ENCODE peak calls at places on chromosomes 1 and 21, in nine cellular contexts. N is NCI-H1694 treated with DMSO at 0.1 percent for 48 hours, C is ovary, Q is prostate gland, K is NCI-H524 treated with DMSO at 0.1 percent for 48 hours, I is lower lobe of right lung, W is EH, H is omental fat pad, V is GM04504. S is an unnamed sample.

GRCh38 chr1:107232421-107232820 is 91.6 kb downstream of the NTNG1 start:
- DNase-seq in N (no peak), C (no peak), Q (no peak), K (no peak), I (no peak), W (no peak), H (no peak), V (no peak), S (no peak)

GRCh38 chr1:91282695-91283420 is 121.8 kb downstream of the HFM1 start:
- DNase-seq in N (peak), C (peak), Q (peak), K (no peak), I (no peak), W (peak), H (peak), V (peak), S (peak)

GRCh38 chr1:89757532-89757931 is 63.3 kb upstream of the LRRC8D start:
- DNase-seq in N (no peak), C (no peak), Q (no peak), K (no peak), I (peak), W (peak), H (no peak), V (no peak), S (no peak)

GRCh38 chr1:42934541-42935312 is 23.9 kb downstream of the SLC2A1 start:
- DNase-seq in N (no peak), C (peak), Q (no peak), K (no peak), I (no peak), W (no peak), H (no peak), V (no peak), S (no peak)

GRCh38 chr1:43651188-43651587 is 1.2 kb downstream of the KDM4A start:
- DNase-seq in N (no peak), C (no peak), Q (no peak), K (no peak), I (no peak), W (no peak), H (no peak), V (no peak), S (no peak)

GRCh38 chr1:21304488-21304887 is 14.2 kb upstream of the ECE1 start:
- DNase-seq in N (peak), C (no peak), Q (no peak), K (no peak), I (no peak), W (no peak), H (no peak), V (no peak), S (no peak)

GRCh38 chr1:67561704-67562113 is 123.3 kb upstream of the GADD45A start:
- DNase-seq in N (peak), C (peak), Q (peak), K (no peak), I (peak), W (peak), H (peak), V (peak), S (peak)

GRCh38 chr1:205441716-205442050 is 14.2 kb downstream of the BLACAT1 start:
- DNase-seq in N (no peak), C (no peak), Q (no peak), K (no peak), I (no peak), W (no peak), H (no peak), V (no peak), S (no peak)

GRCh38 chr1:21153336-21153735 is 23.4 kb downstream of the EIF4G3 start:
- DNase-seq in N (no peak), C (no peak), Q (no peak), K (no peak), I (no peak), W (no peak), H (no peak), V (no peak), S (no peak)

GRCh38 chr1:202806845-202807366 is 1.3 kb downstream of the KDM5B start:
- DNase-seq in N (no peak), C (peak), Q (peak), K (no peak), I (no peak), W (peak), H (no peak), V (no peak), S (no peak)

GRCh38 chr1:46719689-46720088 is 775 bp upstream of the EFCAB14 start:
- DNase-seq in N (no peak), C (no peak), Q (peak), K (no peak), I (peak), W (no peak), H (no peak), V (no peak), S (no peak)

GRCh38 chr1:180250499-180250770 is 20.4 kb downstream of the LHX4 start:
- DNase-seq in N (no peak), C (no peak), Q (no peak), K (no peak), I (no peak), W (no peak), H (no peak), V (no peak), S (no peak)

GRCh38 chr1:153174624-153175023 is 23.9 kb upstream of the SPRR2G start:
- DNase-seq in N (no peak), C (no peak), Q (no peak), K (no peak), I (no peak), W (no peak), H (no peak), V (no peak), S (no peak)

GRCh38 chr1:186207401-186208085 is 167.5 kb downstream of the TPR start:
- DNase-seq in N (no peak), C (no peak), Q (no peak), K (no peak), I (no peak), W (peak), H (no peak), V (no peak), S (no peak)

GRCh38 chr1:154861607-154862094 is 8.4 kb downstream of the KCNN3 start:
- DNase-seq in N (no peak), C (no peak), Q (no peak), K (no peak), I (no peak), W (peak), H (no peak), V (no peak), S (no peak)

GRCh38 chr1:36154765-36155559 is 998 bp upstream of the MAP7D1 start:
- DNase-seq in N (no peak), C (no peak), Q (no peak), K (no peak), I (no peak), W (no peak), H (no peak), V (no peak), S (no peak)

GRCh38 chr1:242199861-242200458 is 201.1 kb upstream of the MAP1LC3C start:
- DNase-seq in N (no peak), C (no peak), Q (no peak), K (no peak), I (no peak), W (no peak), H (no peak), V (no peak), S (no peak)

GRCh38 chr1:23100074-23100748 is 68.4 kb downstream of the LUZP1 start:
- DNase-seq in N (no peak), C (peak), Q (no peak), K (no peak), I (no peak), W (peak), H (no peak), V (peak), S (peak)

GRCh38 chr1:192793983-192794767 is 14.7 kb upstream of the RGS2 start:
- DNase-seq in N (no peak), C (no peak), Q (no peak), K (no peak), I (no peak), W (peak), H (no peak), V (no peak), S (no peak)

GRCh38 chr1:222552882-222553281 is 5.0 kb upstream of the HHIPL2 start:
- DNase-seq in N (no peak), C (no peak), Q (no peak), K (no peak), I (no peak), W (peak), H (no peak), V (peak), S (no peak)

GRCh38 chr1:143667730-143668129 is 304.1 kb downstream of the FAM72C start:
- DNase-seq in N (no peak), C (no peak), Q (no peak), K (no peak), I (no peak), W (no peak), H (no peak), V (no peak), S (no peak)

GRCh38 chr1:88001460-88001859 is 672.8 kb downstream of the LMO4 start:
- DNase-seq in N (no peak), C (no peak), Q (no peak), K (no peak), I (no peak), W (peak), H (no peak), V (peak), S (no peak)

GRCh38 chr1:7333094-7333493 is 438.0 kb upstream of the VAMP3 start:
- DNase-seq in N (no peak), C (no peak), Q (no peak), K (no peak), I (no peak), W (no peak), H (no peak), V (no peak), S (no peak)

GRCh38 chr1:2595812-2596529 is 9.4 kb downstream of the PRXL2B start:
- DNase-seq in N (no peak), C (no peak), Q (no peak), K (no peak), I (no peak), W (no peak), H (no peak), V (no peak), S (no peak)

GRCh38 chr21:36710729-36711048 is 11.8 kb downstream of the SIM2 start:
- DNase-seq in N (no peak), C (no peak), Q (no peak), K (no peak), I (no peak), W (no peak), H (no peak), V (no peak), S (no peak)

GRCh38 chr21:45147473-45148315 is 73.3 kb downstream of the ADARB1 start:
- DNase-seq in N (no peak), C (no peak), Q (no peak), K (no peak), I (no peak), W (no peak), H (no peak), V (no peak), S (no peak)

GRCh38 chr1:30822966-30823581 is 65.5 kb upstream of the LAPTM5 start:
- DNase-seq in N (no peak), C (no peak), Q (no peak), K (no peak), I (no peak), W (no peak), H (no peak), V (peak), S (no peak)

GRCh38 chr1:29271724-29272123 is 35.4 kb downstream of the PTPRU start:
- DNase-seq in N (no peak), C (peak), Q (peak), K (no peak), I (peak), W (peak), H (no peak), V (peak), S (peak)

GRCh38 chr1:157994081-157994581 is 686 bp downstream of the KIRREL1 start:
- DNase-seq in N (no peak), C (peak), Q (no peak), K (no peak), I (no peak), W (no peak), H (no peak), V (no peak), S (no peak)

GRCh38 chr1:203135636-203136305 is 8.2 kb downstream of the ADORA1 start:
- DNase-seq in N (no peak), C (no peak), Q (no peak), K (no peak), I (no peak), W (no peak), H (no peak), V (no peak), S (no peak)

GRCh38 chr21:42255038-42255601 is 36.2 kb downstream of the ABCG1 start:
- DNase-seq in N (no peak), C (no peak), Q (no peak), K (no peak), I (peak), W (no peak), H (no peak), V (no peak), S (no peak)

GRCh38 chr1:209743145-209743482 is 12.7 kb upstream of the TRAF3IP3 start:
- DNase-seq in N (no peak), C (peak), Q (no peak), K (no peak), I (no peak), W (peak), H (no peak), V (no peak), S (peak)

GRCh38 chr1:154772611-154773515 is 97.2 kb downstream of the KCNN3 start:
- DNase-seq in N (no peak), C (no peak), Q (no peak), K (no peak), I (no peak), W (no peak), H (no peak), V (no peak), S (no peak)

GRCh38 chr1:210816136-210816535 is 317.8 kb downstream of the KCNH1 start:
- DNase-seq in N (peak), C (no peak), Q (no peak), K (no peak), I (no peak), W (no peak), H (no peak), V (no peak), S (no peak)

GRCh38 chr1:226884966-226885820 is 14.8 kb downstream of the PSEN2 start:
- DNase-seq in N (no peak), C (no peak), Q (no peak), K (peak), I (no peak), W (no peak), H (no peak), V (no peak), S (no peak)

GRCh38 chr1:212958175-212958574 is 7.8 kb downstream of the VASH2 start:
- DNase-seq in N (no peak), C (no peak), Q (no peak), K (no peak), I (no peak), W (no peak), H (no peak), V (no peak), S (peak)

GRCh38 chr1:19577001-19577400 is 67.1 kb upstream of the NBL1 start:
- DNase-seq in N (no peak), C (no peak), Q (no peak), K (no peak), I (no peak), W (no peak), H (no peak), V (no peak), S (no peak)

GRCh38 chr1:171901245-171901644 is 59.9 kb downstream of the DNM3 start:
- DNase-seq in N (no peak), C (no peak), Q (no peak), K (no peak), I (no peak), W (no peak), H (no peak), V (no peak), S (no peak)

GRCh38 chr1:67599085-67599484 is 85.9 kb upstream of the GADD45A start:
- DNase-seq in N (no peak), C (no peak), Q (peak), K (no peak), I (no peak), W (peak), H (no peak), V (no peak), S (no peak)

S was measured in T1000.